ENCODE peak calls at places on chromosomes 5 and 9, in ten cellular contexts. G is EL; Q is activated naive CD4-positive, alpha-beta T cell treated with anti-CD3 and anti-CD28 coated beads for 36 hours; W is NCI-H1092 treated with DMSO at 0.1 percent for 48 hours; T is NCI-H2029 treated with DMSO at 0.1 percent for 48 hours; D is left lung; Y is hepatic stellate cell; J is Ammon's horn; V is neural progenitor cell; F is hypothalamus. H is an unnamed sample.

GRCh38 chr5:157603333-157604190 is 28.0 kb upstream of the ADAM19 start:
- DNase-seq in G (peak), F (no peak), W (no peak), Y (peak), V (no peak), D (no peak), T (no peak), J (no peak), Q (peak), H (no peak)

GRCh38 chr9:16112116-16112515 is 559.3 kb downstream of the CCDC171 start:
- DNase-seq in F (no peak), G (no peak), J (no peak), V (peak), W (no peak), Y (no peak), Q (no peak), D (no peak), T (no peak), H (no peak)

GRCh38 chr5:31853398-31854135 is 214.6 kb downstream of the PDZD2 start:
- DNase-seq in F (no peak), Y (no peak), J (no peak), Q (no peak), T (no peak), D (no peak), W (no peak), V (peak), G (no peak), H (no peak)

GRCh38 chr5:110790673-110791072 is 51.9 kb downstream of the SLC25A46 start:
- DNase-seq in V (no peak), D (no peak), J (no peak), T (no peak), G (peak), Y (peak), Q (no peak), W (no peak), F (no peak), H (no peak)

GRCh38 chr9:22244141-22245011 is 202.2 kb upstream of the DMRTA1 start:
- DNase-seq in Q (peak), Y (peak), V (peak), W (peak), G (peak), T (peak), D (no peak), F (no peak), J (peak), H (peak)

GRCh38 chr5:174910245-174910737 is 185.9 kb downstream of the MSX2 start:
- DNase-seq in T (peak), G (peak), W (peak), Q (peak), D (peak), J (peak), F (peak), V (peak), Y (peak), H (peak)

GRCh38 chr5:125575561-125576504 is 829.4 kb upstream of the ZNF608 start:
- DNase-seq in G (peak), F (peak), Q (no peak), Y (no peak), V (peak), D (no peak), T (no peak), W (peak), J (peak), H (no peak)

GRCh38 chr9:88339322-88339721 is 48.9 kb upstream of the SPIN1 start:
- DNase-seq in V (peak), W (no peak), Y (no peak), F (no peak), Q (no peak), T (no peak), J (no peak), D (no peak), G (no peak), H (no peak)

GRCh38 chr9:127541865-127542264 is 70.2 kb upstream of the STXBP1 start:
- DNase-seq in W (no peak), J (no peak), T (no peak), Y (no peak), F (no peak), Q (no peak), D (no peak), V (no peak), G (no peak), H (no peak)

GRCh38 chr5:123605822-123606221 is 93.8 kb downstream of the CSNK1G3 start:
- DNase-seq in D (no peak), Y (no peak), Q (no peak), V (no peak), G (no peak), T (no peak), F (no peak), W (no peak), J (no peak), H (no peak)